ENCODE peak calls at places on chromosomes 5 and 9, in four cellular contexts. B, Q, P and L are unnamed samples.

GRCh38 chr5:112628219-112628618 is 109.5 kb upstream of the APC start:
- DNase-seq in P (no peak), Q (no peak), B (peak; percentile 18), L (no peak)

GRCh38 chr5:160242140-160242539 is 12.8 kb downstream of the FABP6 start:
- DNase-seq in Q (no peak), B (no peak), P (no peak), L (no peak)

GRCh38 chr5:119322312-119322947 is 33.4 kb upstream of the TNFAIP8 start:
- DNase-seq in Q (peak; percentile 59), P (no peak), B (no peak), L (no peak)

GRCh38 chr5:145471831-145472616 is 363.1 kb downstream of the PRELID2 start:
- DNase-seq in B (no peak), Q (peak; percentile 22), P (no peak), L (no peak)

GRCh38 chr9:68552700-68553099 is 12.0 kb upstream of the TMEM252 start:
- DNase-seq in Q (no peak), B (no peak), P (no peak), L (no peak)

GRCh38 chr5:138243794-138244193 is 30.6 kb downstream of the GFRA3 start:
- DNase-seq in B (no peak), Q (no peak), P (no peak), L (no peak)

GRCh38 chr5:123505633-123506032 is 6.3 kb upstream of the CSNK1G3 start:
- DNase-seq in Q (no peak), P (no peak), B (no peak), L (no peak)

GRCh38 chr9:125839322-125839721 is 92.1 kb downstream of the PBX3 start:
- DNase-seq in P (no peak), Q (no peak), B (no peak), L (no peak)

GRCh38 chr9:132239518-132239917 is 77.7 kb downstream of the NTNG2 start:
- DNase-seq in B (no peak), P (no peak), Q (no peak), L (no peak)

GRCh38 chr5:40578501-40579451 is 100.9 kb upstream of the PTGER4 start:
- DNase-seq in P (no peak), B (no peak), Q (no peak), L (no peak)

GRCh38 chr5:140197023-140197422 is 22.0 kb downstream of the CYSTM1 start:
- DNase-seq in P (no peak), B (no peak), Q (no peak), L (no peak)

GRCh38 chr5:28397502-28397941 is 1359.1 kb upstream of the CDH9 start:
- DNase-seq in B (no peak), P (no peak), Q (no peak), L (no peak)

GRCh38 chr5:133928690-133929393 is 39.6 kb downstream of the C5orf15 start:
- DNase-seq in Q (no peak), B (no peak), P (no peak), L (no peak)

GRCh38 chr5:142811840-142812557 is 41.8 kb downstream of the ARHGAP26 start:
- DNase-seq in Q (peak; percentile 5), P (no peak), B (no peak), L (no peak)

GRCh38 chr9:19087601-19088000 is 15.1 kb downstream of the HAUS6 start:
- DNase-seq in Q (peak; percentile 7), B (no peak), P (peak; percentile 53), L (no peak)

GRCh38 chr9:35689601-35690446 is at the start of gene TPM2:
- DNase-seq in P (no peak), Q (no peak), B (no peak), L (peak; percentile 75)

GRCh38 chr9:77883846-77884771 is 147.5 kb downstream of the GNAQ start:
- DNase-seq in B (no peak), P (no peak), Q (no peak), L (no peak)

GRCh38 chr9:130417602-130418001 is 27.2 kb upstream of the ASS1 start:
- DNase-seq in Q (peak; percentile 39), B (no peak), P (no peak), L (peak; percentile 48)

GRCh38 chr9:127714916-127715442 is 484 bp downstream of the PTRH1 start:
- DNase-seq in P (no peak), B (peak; percentile 38), Q (no peak), L (no peak)

GRCh38 chr9:2872307-2872940 is 28.5 kb upstream of the PUM3 start:
- DNase-seq in Q (no peak), B (peak; percentile 14), P (peak; percentile 49), L (no peak)

GRCh38 chr5:72248352-72249032 is 71.5 kb downstream of the MRPS27 start:
- DNase-seq in Q (peak; percentile 49), B (peak; percentile 29), P (no peak), L (no peak)

GRCh38 chr9:123268240-123268949 is at the start of gene STRBP:
- DNase-seq in P (peak; percentile 78), Q (peak; percentile 92), B (peak; percentile 96), L (peak; percentile 89)

GRCh38 chr9:28166179-28166578 is 592.9 kb upstream of the C9orf72 start:
- DNase-seq in P (no peak), Q (no peak), B (no peak), L (no peak)

GRCh38 chr5:132427285-132428146 is 58.0 kb downstream of the SLC22A5 start:
- DNase-seq in Q (no peak), P (no peak), B (no peak), L (no peak)

GRCh38 chr9:110189001-110189400 is 19.0 kb downstream of the C9orf152 start:
- DNase-seq in Q (no peak), P (peak; percentile 33), B (no peak), L (no peak)

GRCh38 chr9:85973238-85973637 is 32.3 kb downstream of the NAA35 start:
- DNase-seq in B (no peak), P (no peak), Q (no peak), L (no peak)

GRCh38 chr9:85969727-85970126 is 28.8 kb downstream of the NAA35 start:
- DNase-seq in P (no peak), Q (no peak), B (no peak), L (no peak)

GRCh38 chr9:85971731-85972130 is 30.8 kb downstream of the NAA35 start:
- DNase-seq in Q (no peak), B (no peak), P (no peak), L (no peak)
- TF ChIP-seq ELF4 in Q (no peak), B (no peak), P (no peak), L (no peak)

DNA sequence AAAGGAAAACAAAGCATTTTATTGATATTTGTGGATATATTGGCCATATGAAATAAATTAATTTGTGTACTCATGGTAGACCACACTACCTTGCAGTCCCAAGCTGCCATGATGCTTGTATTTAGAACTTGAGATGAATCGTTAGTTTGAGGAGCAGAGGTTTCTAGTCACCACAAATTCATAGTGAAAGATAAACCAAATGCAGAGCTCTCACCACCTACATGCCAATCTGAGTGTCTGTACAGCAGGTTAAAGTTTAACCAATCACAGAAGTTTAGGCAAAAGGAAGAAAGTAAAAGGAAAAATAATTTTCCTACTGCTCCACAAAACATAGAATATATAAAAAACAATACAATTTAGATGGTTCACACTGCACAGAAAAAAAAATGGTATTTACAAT is 163.6 kb upstream of the FTMT start:
- DNase-seq in B (no peak), P (no peak), Q (no peak), L (no peak)
- TF ChIP-seq ELF4 in B (no peak), P (no peak), Q (no peak), L (no peak)

GRCh38 chr5:65830856-65831255 is 95.5 kb upstream of the ERBIN start:
- DNase-seq in P (no peak), B (no peak), Q (no peak), L (no peak)
- TF ChIP-seq ELF4 in P (no peak), B (no peak), Q (no peak), L (no peak)

DNA sequence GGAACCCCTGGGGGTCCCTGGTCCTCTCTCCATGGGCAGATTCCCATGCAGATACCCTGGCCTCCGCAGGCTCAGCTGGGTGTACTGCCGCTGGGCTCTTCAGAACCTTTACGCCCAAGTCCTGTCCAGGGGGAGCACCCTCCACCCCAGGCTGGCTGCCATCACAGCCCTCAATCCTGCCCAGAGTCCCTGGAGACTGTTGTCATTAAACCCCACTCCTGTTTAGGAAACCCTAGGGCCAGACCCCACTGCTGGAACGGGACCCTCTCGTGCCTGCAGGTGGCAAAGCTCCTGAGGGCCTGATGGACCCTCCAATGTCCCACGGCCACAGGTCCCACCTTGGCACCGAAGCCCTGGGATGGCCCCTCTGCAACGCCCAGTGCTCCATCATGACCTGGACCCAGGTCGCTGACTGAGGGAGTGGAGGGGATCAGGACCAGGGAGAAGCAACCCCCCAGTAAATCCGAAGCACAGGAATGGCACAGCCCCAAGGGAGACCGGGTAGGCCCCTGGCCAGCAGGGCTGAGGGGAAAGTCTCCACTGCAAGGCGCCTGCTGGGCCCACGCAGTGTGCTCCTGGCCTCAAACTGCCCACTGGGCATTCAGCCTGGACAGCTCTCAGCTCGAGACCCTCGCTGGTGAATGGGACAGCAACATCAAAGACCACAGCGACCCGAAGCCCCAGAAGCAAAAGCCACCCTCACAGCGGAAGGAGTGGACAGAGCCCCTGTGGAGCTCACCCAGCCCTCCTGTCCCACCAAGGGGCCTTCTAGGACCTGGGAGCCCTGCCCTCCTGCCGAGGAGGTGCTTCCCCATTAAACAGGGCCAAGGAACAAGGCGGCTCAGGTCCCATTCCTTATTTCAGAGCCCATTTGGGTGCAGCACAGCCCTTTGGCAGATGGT is 8.3 kb downstream of the ZDHHC11B start:
- DNase-seq in B (no peak), Q (no peak), P (no peak), L (no peak)
- TF ChIP-seq ELF4 in B (no peak), Q (no peak), P (no peak), L (no peak)

DNA sequence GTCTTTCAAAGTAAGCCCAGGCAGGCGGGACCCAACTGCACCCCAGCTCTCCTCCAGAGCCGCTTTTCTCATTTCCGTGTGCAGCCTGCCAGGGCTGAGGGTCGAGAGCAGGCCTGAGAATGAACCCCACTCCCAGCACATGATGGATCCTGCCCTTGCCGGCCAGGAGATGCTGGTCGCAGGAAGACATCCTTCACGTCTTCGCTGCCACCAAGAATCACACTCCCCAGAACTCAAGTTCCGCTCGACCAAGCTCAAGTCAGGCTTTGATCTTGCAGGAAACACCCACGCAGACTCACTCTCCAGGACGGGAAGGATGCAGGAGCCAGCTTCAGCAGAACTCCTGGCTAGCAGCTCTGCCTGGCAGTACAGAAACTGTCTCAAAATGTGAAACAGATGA is 102.5 kb downstream of the ROR2 start:
- DNase-seq in P (no peak), B (no peak), Q (no peak), L (no peak)
- TF ChIP-seq ELF4 in P (no peak), B (no peak), Q (no peak), L (no peak)